ENCODE peak calls at places on chromosomes 16 and 17, in six cellular contexts. One of them, this sample, is unnamed.

GRCh38 chr17:64180089-64180488 is 50.1 kb upstream of the ERN1 start:
- DNase-seq in activated naive CD4-positive, alpha-beta T cell: no peak
- DNase-seq in body of pancreas: no peak
- DNase-seq in neural crest cell: no peak
- DNase-seq in NCI-H1417 treated with DMSO at 0.1 percent for 48 hours: no peak
- DNase-seq in GM23338: no peak
- DNase-seq in this sample: peak

GRCh38 chr17:40364906-40365305 is 369 bp upstream of the GJD3 start:
- DNase-seq in activated naive CD4-positive, alpha-beta T cell: no peak
- DNase-seq in body of pancreas: no peak
- DNase-seq in neural crest cell: no peak
- DNase-seq in NCI-H1417 treated with DMSO at 0.1 percent for 48 hours: no peak
- DNase-seq in GM23338: no peak
- DNase-seq in this sample: no peak

GRCh38 chr17:15289285-15290185 is 24.4 kb upstream of the PMP22 start:
- DNase-seq in activated naive CD4-positive, alpha-beta T cell: no peak
- DNase-seq in body of pancreas: no peak
- DNase-seq in neural crest cell: no peak
- DNase-seq in NCI-H1417 treated with DMSO at 0.1 percent for 48 hours: no peak
- DNase-seq in GM23338: no peak
- DNase-seq in this sample: no peak

GRCh38 chr16:13866073-13866472 is 53.9 kb upstream of the ERCC4 start:
- DNase-seq in activated naive CD4-positive, alpha-beta T cell: peak
- DNase-seq in body of pancreas: peak
- DNase-seq in neural crest cell: peak
- DNase-seq in NCI-H1417 treated with DMSO at 0.1 percent for 48 hours: peak
- DNase-seq in GM23338: peak
- DNase-seq in this sample: no peak

GRCh38 chr17:77373298-77374169 is 232.8 kb downstream of the SEC14L1 start:
- DNase-seq in activated naive CD4-positive, alpha-beta T cell: no peak
- DNase-seq in body of pancreas: peak
- DNase-seq in neural crest cell: no peak
- DNase-seq in NCI-H1417 treated with DMSO at 0.1 percent for 48 hours: no peak
- DNase-seq in GM23338: peak
- DNase-seq in this sample: no peak

GRCh38 chr17:44363613-44364159 is at the start of gene FAM171A2:
- DNase-seq in activated naive CD4-positive, alpha-beta T cell: peak
- DNase-seq in body of pancreas: peak
- DNase-seq in neural crest cell: peak
- DNase-seq in NCI-H1417 treated with DMSO at 0.1 percent for 48 hours: peak
- DNase-seq in GM23338: peak
- DNase-seq in this sample: no peak

GRCh38 chr17:40159456-40159855 is 17.8 kb upstream of the RAPGEFL1 start:
- DNase-seq in activated naive CD4-positive, alpha-beta T cell: no peak
- DNase-seq in body of pancreas: no peak
- DNase-seq in neural crest cell: no peak
- DNase-seq in NCI-H1417 treated with DMSO at 0.1 percent for 48 hours: no peak
- DNase-seq in GM23338: no peak
- DNase-seq in this sample: no peak

GRCh38 chr16:47565454-47565853 is 104.3 kb downstream of the PHKB start:
- DNase-seq in activated naive CD4-positive, alpha-beta T cell: no peak
- DNase-seq in body of pancreas: peak
- DNase-seq in neural crest cell: no peak
- DNase-seq in NCI-H1417 treated with DMSO at 0.1 percent for 48 hours: no peak
- DNase-seq in GM23338: no peak
- DNase-seq in this sample: peak

GRCh38 chr17:27545562-27546229 is 85.3 kb upstream of the LGALS9 start:
- DNase-seq in activated naive CD4-positive, alpha-beta T cell: no peak
- DNase-seq in body of pancreas: peak
- DNase-seq in neural crest cell: no peak
- DNase-seq in NCI-H1417 treated with DMSO at 0.1 percent for 48 hours: peak
- DNase-seq in GM23338: no peak
- DNase-seq in this sample: no peak

GRCh38 chr17:81651692-81652091 is 4.7 kb downstream of the PDE6G start:
- DNase-seq in activated naive CD4-positive, alpha-beta T cell: no peak
- DNase-seq in body of pancreas: peak
- DNase-seq in neural crest cell: no peak
- DNase-seq in NCI-H1417 treated with DMSO at 0.1 percent for 48 hours: no peak
- DNase-seq in GM23338: no peak
- DNase-seq in this sample: no peak

GRCh38 chr17:9290226-9290613 is 268.9 kb downstream of the NTN1 start:
- DNase-seq in activated naive CD4-positive, alpha-beta T cell: no peak
- DNase-seq in body of pancreas: no peak
- DNase-seq in neural crest cell: no peak
- DNase-seq in NCI-H1417 treated with DMSO at 0.1 percent for 48 hours: no peak
- DNase-seq in GM23338: no peak
- DNase-seq in this sample: no peak

GRCh38 chr17:22268912-22269220 is 576.5 kb downstream of the KCNJ18 start:
- DNase-seq in activated naive CD4-positive, alpha-beta T cell: no peak
- DNase-seq in body of pancreas: no peak
- DNase-seq in neural crest cell: no peak
- DNase-seq in NCI-H1417 treated with DMSO at 0.1 percent for 48 hours: no peak
- DNase-seq in GM23338: no peak
- DNase-seq in this sample: no peak

GRCh38 chr17:77942111-77942988 is 16.2 kb upstream of the TNRC6C start:
- DNase-seq in activated naive CD4-positive, alpha-beta T cell: no peak
- DNase-seq in body of pancreas: peak
- DNase-seq in neural crest cell: peak
- DNase-seq in NCI-H1417 treated with DMSO at 0.1 percent for 48 hours: no peak
- DNase-seq in GM23338: no peak
- DNase-seq in this sample: no peak

GRCh38 chr16:4314532-4315184 is 1.2 kb upstream of the GLIS2 start:
- DNase-seq in activated naive CD4-positive, alpha-beta T cell: no peak
- DNase-seq in body of pancreas: no peak
- DNase-seq in neural crest cell: no peak
- DNase-seq in NCI-H1417 treated with DMSO at 0.1 percent for 48 hours: no peak
- DNase-seq in GM23338: peak
- DNase-seq in this sample: no peak

GRCh38 chr17:66855204-66855603 is 20.3 kb downstream of the CACNG5 start:
- DNase-seq in activated naive CD4-positive, alpha-beta T cell: peak
- DNase-seq in body of pancreas: no peak
- DNase-seq in neural crest cell: no peak
- DNase-seq in NCI-H1417 treated with DMSO at 0.1 percent for 48 hours: no peak
- DNase-seq in GM23338: peak
- DNase-seq in this sample: no peak

GRCh38 chr16:29820271-29820701 is at the start of gene MVP:
- DNase-seq in activated naive CD4-positive, alpha-beta T cell: peak
- DNase-seq in body of pancreas: peak
- DNase-seq in neural crest cell: no peak
- DNase-seq in NCI-H1417 treated with DMSO at 0.1 percent for 48 hours: no peak
- DNase-seq in GM23338: no peak
- DNase-seq in this sample: no peak

GRCh38 chr16:11047057-11047456 is 102.7 kb downstream of the CLEC16A start:
- DNase-seq in activated naive CD4-positive, alpha-beta T cell: no peak
- DNase-seq in body of pancreas: no peak
- DNase-seq in neural crest cell: no peak
- DNase-seq in NCI-H1417 treated with DMSO at 0.1 percent for 48 hours: no peak
- DNase-seq in GM23338: no peak
- DNase-seq in this sample: no peak

GRCh38 chr16:30173054-30173453 is 10.3 kb upstream of the CORO1A start:
- DNase-seq in activated naive CD4-positive, alpha-beta T cell: no peak
- DNase-seq in body of pancreas: no peak
- DNase-seq in neural crest cell: no peak
- DNase-seq in NCI-H1417 treated with DMSO at 0.1 percent for 48 hours: no peak
- DNase-seq in GM23338: no peak
- DNase-seq in this sample: no peak

GRCh38 chr17:76597156-76598003 is 11.7 kb upstream of the ST6GALNAC2 start:
- DNase-seq in activated naive CD4-positive, alpha-beta T cell: no peak
- DNase-seq in body of pancreas: peak
- DNase-seq in neural crest cell: no peak
- DNase-seq in NCI-H1417 treated with DMSO at 0.1 percent for 48 hours: no peak
- DNase-seq in GM23338: no peak
- DNase-seq in this sample: no peak

GRCh38 chr16:27960619-27961295 is 102.8 kb downstream of the GSG1L start:
- DNase-seq in activated naive CD4-positive, alpha-beta T cell: no peak
- DNase-seq in body of pancreas: no peak
- DNase-seq in neural crest cell: no peak
- DNase-seq in NCI-H1417 treated with DMSO at 0.1 percent for 48 hours: no peak
- DNase-seq in GM23338: no peak
- DNase-seq in this sample: no peak

This sample was measured in SIG-M5.